ENCODE peak calls at places on chromosomes 11 and 22, in nine cellular contexts. W is lung; Y is GM04504; R is GDM1; G is RWPE1; M is A549; Z is GF-D8; L is stimulated activated CD4-positive, alpha-beta T cell treated with anti-CD3 and anti-CD28 coated beads, TNF-alpha, amount 100 ng/mL, for 24 hours; Q is NCI-H748 treated with DMSO at 0.1 percent for 48 hours. U is an unnamed sample.

GRCh38 chr11:126133902-126134301 is 71.2 kb upstream of the CDON start:
- DNase-seq in W (no peak), Y (no peak), R (no peak), G (no peak), M (no peak), Z (no peak), L (no peak), Q (no peak), U (peak; percentile 59)

GRCh38 chr11:36312593-36312990 is 16.5 kb downstream of the PRR5L start:
- DNase-seq in W (no peak), Y (no peak), R (no peak), G (peak; percentile 23), M (peak; percentile 42), Z (no peak), L (no peak), Q (no peak), U (no peak)

GRCh38 chr11:116033931-116034553 is 529.8 kb upstream of the CADM1 start:
- DNase-seq in W (peak; percentile 57), Y (no peak), R (no peak), G (no peak), M (no peak), Z (no peak), L (no peak), Q (peak; percentile 39), U (peak; percentile 76)

GRCh38 chr22:26669060-26669481 is 11.7 kb downstream of the MIAT start:
- DNase-seq in W (no peak), Y (peak; percentile 67), R (peak; percentile 13), G (no peak), M (peak; percentile 76), Z (peak; percentile 34), L (no peak), Q (no peak), U (peak; percentile 1)

GRCh38 chr22:47355776-47356432 is 593.5 kb downstream of the TBC1D22A start:
- DNase-seq in W (no peak), Y (no peak), R (no peak), G (no peak), M (no peak), Z (no peak), L (no peak), Q (no peak), U (no peak)

GRCh38 chr22:47374901-47375575 is 612.6 kb downstream of the TBC1D22A start:
- DNase-seq in W (no peak), Y (no peak), R (no peak), G (no peak), M (no peak), Z (no peak), L (no peak), Q (no peak), U (no peak)

GRCh38 chr11:131118247-131118646 is 202.0 kb upstream of the SNX19 start:
- DNase-seq in W (no peak), Y (no peak), R (no peak), G (no peak), M (no peak), Z (no peak), L (no peak), Q (no peak), U (no peak)

GRCh38 chr22:35638408-35638807 is 9.8 kb upstream of the APOL6 start:
- DNase-seq in W (peak; percentile 62), Y (peak; percentile 92), R (no peak), G (no peak), M (no peak), Z (no peak), L (no peak), Q (no peak), U (no peak)

GRCh38 chr11:41301023-41301422 is 158.4 kb downstream of the LRRC4C start:
- DNase-seq in W (no peak), Y (no peak), R (no peak), G (no peak), M (no peak), Z (no peak), L (no peak), Q (no peak), U (no peak)

GRCh38 chr11:2777396-2777795 is 77.6 kb upstream of the KCNQ1OT1 start:
- DNase-seq in W (peak; percentile 26), Y (no peak), R (no peak), G (peak; percentile 67), M (no peak), Z (no peak), L (no peak), Q (no peak), U (no peak)

GRCh38 chr11:79758325-79758724 is 317.5 kb upstream of the TENM4 start:
- DNase-seq in W (no peak), Y (no peak), R (no peak), G (no peak), M (no peak), Z (no peak), L (no peak), Q (no peak), U (no peak)

U was measured in NCI-H146.